ENCODE peak calls at places on chromosome 4, in nine cellular contexts. S is HCT116, C is A549, N is K562, K is endothelial cell of umbilical vein, M is SK-N-SH, O is GM12878, I is HepG2, D is H1. J is an unnamed sample.

GRCh38 chr4:20672262-20672661 is 28.0 kb upstream of the PACRGL start:
- DNase-seq in S (no peak), C (no peak), N (no peak), K (no peak), M (no peak), O (no peak), I (no peak), D (no peak), J (no peak)

GRCh38 chr4:1466034-1466960 is 60.1 kb upstream of the NKX1-1 start:
- DNase-seq in S (no peak), C (no peak), N (no peak), K (no peak), M (peak), O (no peak), I (no peak), D (no peak), J (no peak)

GRCh38 chr4:173489514-173489913 is 40.5 kb downstream of the HAND2 start:
- DNase-seq in S (no peak), C (no peak), N (no peak), K (no peak), M (no peak), O (no peak), I (no peak), D (no peak), J (no peak)

GRCh38 chr4:6493668-6494304 is 21.4 kb upstream of the PPP2R2C start:
- DNase-seq in S (no peak), C (no peak), N (no peak), K (no peak), M (no peak), O (no peak), I (no peak), D (peak), J (no peak)

GRCh38 chr4:15963001-15963451 is at the start of gene FGFBP2:
- DNase-seq in S (peak), C (peak), N (peak), K (peak), M (peak), O (no peak), I (peak), D (peak), J (peak)

GRCh38 chr4:46889410-46889809 is 19.6 kb downstream of the COX7B2 start:
- DNase-seq in S (no peak), C (no peak), N (no peak), K (no peak), M (no peak), O (no peak), I (peak), D (no peak), J (no peak)

GRCh38 chr4:185395255-185395955 is at the start of gene LRP2BP:
- DNase-seq in S (no peak), C (no peak), N (no peak), K (peak), M (no peak), O (peak), I (peak), D (no peak), J (peak)

GRCh38 chr4:55347610-55348228 is 1.7 kb downstream of the SRD5A3 start:
- DNase-seq in S (no peak), C (no peak), N (peak), K (no peak), M (no peak), O (no peak), I (no peak), D (no peak), J (peak)

GRCh38 chr4:20992002-20992401 is 291.7 kb downstream of the PACRGL start:
- DNase-seq in S (no peak), C (no peak), N (no peak), K (peak), M (no peak), O (no peak), I (no peak), D (no peak), J (no peak)

GRCh38 chr4:122783301-122784215 is 43.1 kb upstream of the FGF2 start:
- DNase-seq in S (peak), C (peak), N (no peak), K (peak), M (no peak), O (no peak), I (peak), D (peak), J (no peak)

GRCh38 chr4:154911097-154911496 is 130.0 kb downstream of the RBM46 start:
- DNase-seq in S (no peak), C (peak), N (no peak), K (no peak), M (peak), O (no peak), I (peak), D (no peak), J (peak)

GRCh38 chr4:48074657-48075056 is 58.1 kb downstream of the NIPAL1 start:
- DNase-seq in S (no peak), C (no peak), N (no peak), K (no peak), M (no peak), O (no peak), I (no peak), D (no peak), J (no peak)

GRCh38 chr4:82084747-82085146 is 289.0 kb downstream of the HNRNPD start:
- DNase-seq in S (no peak), C (no peak), N (no peak), K (no peak), M (no peak), O (no peak), I (no peak), D (no peak), J (no peak)

GRCh38 chr4:94934201-94934600 is 176.4 kb downstream of the BMPR1B start:
- DNase-seq in S (no peak), C (peak), N (no peak), K (peak), M (no peak), O (no peak), I (no peak), D (no peak), J (no peak)

GRCh38 chr4:116400480-116400879 is 684.9 kb downstream of the TRAM1L1 start:
- DNase-seq in S (peak), C (no peak), N (no peak), K (no peak), M (no peak), O (no peak), I (no peak), D (no peak), J (peak)

GRCh38 chr4:20256381-20256881 is 4.7 kb downstream of the SLIT2 start:
- DNase-seq in S (no peak), C (no peak), N (no peak), K (peak), M (no peak), O (no peak), I (no peak), D (no peak), J (no peak)

GRCh38 chr4:142265536-142265935 is 580.6 kb downstream of the INPP4B start:
- DNase-seq in S (peak), C (peak), N (no peak), K (peak), M (no peak), O (no peak), I (no peak), D (no peak), J (no peak)

GRCh38 chr4:175951794-175952193 is 113.8 kb upstream of the WDR17 start:
- DNase-seq in S (no peak), C (peak), N (no peak), K (no peak), M (no peak), O (no peak), I (no peak), D (no peak), J (no peak)

GRCh38 chr4:54527532-54527931 is 130.2 kb upstream of the KIT start:
- DNase-seq in S (no peak), C (no peak), N (no peak), K (no peak), M (no peak), O (no peak), I (no peak), D (no peak), J (no peak)

GRCh38 chr4:2449511-2450392 is 19.2 kb upstream of the RNF4 start:
- DNase-seq in S (no peak), C (no peak), N (no peak), K (no peak), M (no peak), O (no peak), I (no peak), D (no peak), J (no peak)

GRCh38 chr4:6886886-6887285 is 22.7 kb upstream of the TBC1D14 start:
- DNase-seq in S (no peak), C (no peak), N (no peak), K (no peak), M (no peak), O (no peak), I (no peak), D (no peak), J (no peak)

GRCh38 chr4:30821891-30822612 is 101.9 kb downstream of the PCDH7 start:
- DNase-seq in S (peak), C (peak), N (no peak), K (peak), M (peak), O (no peak), I (no peak), D (no peak), J (no peak)

GRCh38 chr4:30716671-30717207 is 3.4 kb upstream of the PCDH7 start:
- DNase-seq in S (no peak), C (no peak), N (no peak), K (peak), M (no peak), O (no peak), I (no peak), D (no peak), J (no peak)

GRCh38 chr4:3343358-3343757 is 50.5 kb downstream of the RGS12 start:
- DNase-seq in S (no peak), C (no peak), N (no peak), K (no peak), M (no peak), O (no peak), I (no peak), D (no peak), J (no peak)

GRCh38 chr4:109589605-109590004 is 29.6 kb downstream of the MCUB start:
- DNase-seq in S (no peak), C (no peak), N (no peak), K (no peak), M (no peak), O (no peak), I (no peak), D (no peak), J (no peak)

GRCh38 chr4:89657931-89658700 is 178.8 kb downstream of the SNCA start:
- DNase-seq in S (peak), C (no peak), N (no peak), K (peak), M (peak), O (no peak), I (peak), D (no peak), J (peak)

DNA sequence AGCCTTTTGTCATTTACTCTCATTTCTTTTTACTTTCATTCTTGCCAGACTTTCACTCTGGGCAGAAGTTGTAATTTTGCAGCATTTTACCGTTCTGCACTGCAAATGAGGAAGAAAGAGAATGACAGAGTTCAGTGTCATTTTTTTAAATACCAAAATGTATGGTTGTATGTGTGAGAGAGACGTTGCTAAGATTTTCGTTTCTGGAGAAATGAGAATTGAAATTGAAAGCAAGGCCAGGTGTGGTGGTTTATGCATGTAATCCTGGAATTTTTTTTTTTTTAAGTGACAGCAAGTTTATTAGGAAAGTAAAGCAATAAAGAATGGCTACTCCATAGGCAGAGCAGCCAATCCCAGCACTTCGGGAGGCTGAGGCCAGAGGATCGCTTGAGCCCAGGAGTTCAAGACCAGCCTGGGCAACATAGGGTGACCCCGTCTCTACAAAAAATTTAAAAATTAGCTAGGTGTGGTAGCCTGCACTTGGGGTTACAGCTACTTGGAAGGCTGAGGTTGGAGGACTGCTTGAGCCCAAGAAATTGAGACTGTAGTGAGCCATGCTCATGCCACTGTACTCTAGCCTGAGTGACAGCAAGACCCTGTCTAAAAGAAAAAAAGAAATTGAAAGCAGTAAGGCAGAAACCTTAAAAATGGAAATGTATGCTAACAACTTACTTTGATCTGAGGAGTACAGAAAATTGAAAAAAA is 12.9 kb downstream of the DCK start:
- DNase-seq in S (no peak), C (no peak), N (no peak), K (no peak), M (no peak), O (no peak), I (no peak), D (no peak), J (no peak)
- H3K4me3 ChIP-seq in S (no peak), C (no peak), N (no peak), K (no peak), M (no peak), O (no peak), I (no peak), D (no peak), J (no peak)

DNA sequence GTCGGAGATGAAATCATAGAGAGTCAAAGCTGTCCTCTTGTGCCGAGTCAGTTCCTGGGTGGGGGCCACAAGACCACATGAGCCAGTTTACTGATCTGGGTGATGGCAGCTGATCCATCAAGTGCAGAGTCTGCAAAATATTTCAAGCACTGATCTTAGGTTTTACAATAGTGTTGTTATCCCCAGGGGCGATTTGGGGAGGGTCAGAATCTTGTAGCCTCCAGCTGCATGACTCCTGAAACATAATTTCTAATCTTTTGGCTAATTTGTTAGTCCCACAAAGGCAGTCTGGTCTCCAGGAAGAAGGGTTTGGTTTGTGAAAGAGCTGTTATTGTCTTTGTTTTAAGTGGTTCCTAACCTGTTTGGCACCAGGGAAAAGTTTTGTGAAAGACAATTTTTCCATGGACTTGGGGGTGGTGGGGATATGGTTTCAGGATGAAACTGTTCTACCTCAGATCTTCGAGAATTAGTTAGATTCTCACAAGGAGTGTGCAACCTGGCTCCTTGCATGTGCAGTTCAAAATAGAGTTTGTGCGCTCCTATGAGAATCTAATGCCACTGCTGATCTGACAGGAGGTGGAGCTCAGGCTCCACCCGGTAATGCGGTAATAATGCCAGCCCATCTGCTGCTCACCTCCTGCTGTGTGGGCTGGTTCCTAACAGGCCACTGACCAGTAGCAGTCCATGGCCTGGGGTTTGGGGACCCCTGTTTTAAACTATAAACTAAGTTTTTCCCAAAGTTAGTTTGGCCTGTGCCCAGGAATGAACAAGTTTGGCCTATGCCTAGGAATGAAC is 29.2 kb downstream of the METAP1 start:
- DNase-seq in S (no peak), C (peak), N (no peak), K (no peak), M (no peak), O (no peak), I (no peak), D (no peak), J (no peak)
- TF ChIP-seq CTCF in S (no peak), C (peak), N (peak), K (no peak), M (no peak), O (no peak), I (no peak), D (no peak), J (no peak)

GRCh38 chr4:107823870-107824366 is 814 bp upstream of the SGMS2 start:
- DNase-seq in S (peak), C (no peak), N (no peak), K (no peak), M (no peak), O (no peak), I (no peak), D (no peak), J (no peak)

GRCh38 chr4:107828315-107828714 is 3.6 kb downstream of the SGMS2 start:
- DNase-seq in S (no peak), C (no peak), N (no peak), K (no peak), M (no peak), O (no peak), I (no peak), D (no peak), J (no peak)

GRCh38 chr4:107826427-107826980 is 1.8 kb downstream of the SGMS2 start:
- DNase-seq in S (no peak), C (no peak), N (no peak), K (peak), M (no peak), O (no peak), I (no peak), D (no peak), J (no peak)

GRCh38 chr4:107825072-107825789 is 499 bp downstream of the SGMS2 start:
- DNase-seq in S (no peak), C (peak), N (peak), K (peak), M (peak), O (no peak), I (no peak), D (peak), J (no peak)

GRCh38 chr4:107824367-107825071 is at the start of gene SGMS2:
- DNase-seq in S (peak), C (peak), N (peak), K (peak), M (peak), O (no peak), I (peak), D (peak), J (peak)
- TF ChIP-seq MAX in S (no peak), C (no peak), N (no peak), K (no peak), M (no peak), O (no peak), I (peak), D (peak), J (no peak)

GRCh38 chr4:13445841-13446790 is 38.0 kb downstream of the RAB28 start:
- DNase-seq in S (no peak), C (no peak), N (no peak), K (no peak), M (no peak), O (no peak), I (no peak), D (peak), J (no peak)
- H3K4me3 ChIP-seq in S (no peak), C (no peak), N (no peak), K (no peak), M (no peak), O (no peak), I (no peak), D (peak), J (no peak)

GRCh38 chr4:8557151-8558076 is 22.8 kb upstream of the GPR78 start:
- DNase-seq in S (no peak), C (no peak), N (no peak), K (no peak), M (no peak), O (no peak), I (no peak), D (no peak), J (no peak)
- TF ChIP-seq CTCF in S (no peak), C (no peak), N (no peak), K (no peak), M (no peak), O (no peak), I (no peak), D (no peak), J (no peak)